ENCODE peak calls at places on chromosome 17, in seven cellular contexts. L is CD8-positive, alpha-beta T cell; W is mammary epithelial cell; E is pancreas; Y is cardiac muscle cell; V is adrenal gland; A is heart left ventricle. H is an unnamed sample. For H3K4me1, the result is how much of the 10 kb centered on the place peaks cover.

GRCh38 chr17:16999931-17000625 is 28.2 kb upstream of the TNFRSF13B start:
- DNase-seq in L (no peak), W (no peak), E (no peak), Y (no peak), V (no peak), A (no peak), H (no peak)

GRCh38 chr17:49566668-49567071 is 9.0 kb upstream of the NXPH3 start:
- DNase-seq in L (no peak), W (peak), E (no peak), Y (no peak), V (no peak), A (no peak), H (peak)

GRCh38 chr17:14474591-14474990 is 173.7 kb downstream of the HS3ST3B1 start:
- DNase-seq in L (no peak), W (no peak), E (no peak), Y (no peak), V (no peak), A (no peak), H (no peak)

GRCh38 chr17:44610871-44611270 is 45.4 kb upstream of the MEIOC start:
- DNase-seq in L (no peak), W (no peak), E (no peak), Y (no peak), V (no peak), A (no peak), H (no peak)

GRCh38 chr17:59845595-59846390 is 47.0 kb downstream of the TUBD1 start:
- DNase-seq in L (no peak), W (peak), E (no peak), Y (no peak), V (peak), A (no peak), H (no peak)

GRCh38 chr17:36942631-36943125 is 5.4 kb downstream of the LHX1 start:
- DNase-seq in L (no peak), W (no peak), E (peak), Y (no peak), V (no peak), A (no peak), H (no peak)

GRCh38 chr17:29155235-29155965 is 24.8 kb downstream of the MYO18A start:
- DNase-seq in L (peak), W (peak), E (no peak), Y (no peak), V (peak), A (peak), H (peak)

GRCh38 chr17:76240461-76241204 is at the start of gene RNF157:
- DNase-seq in L (peak), W (no peak), E (peak), Y (peak), V (peak), A (peak), H (peak)

GRCh38 chr17:13346996-13347762 is 254.6 kb downstream of the HS3ST3A1 start:
- DNase-seq in L (no peak), W (peak), E (no peak), Y (no peak), V (peak), A (peak), H (no peak)

GRCh38 chr17:51636291-51636690 is 375.9 kb downstream of the UTP18 start:
- DNase-seq in L (no peak), W (no peak), E (no peak), Y (no peak), V (no peak), A (no peak), H (no peak)

GRCh38 chr17:69972251-69972650 is 102.8 kb upstream of the KCNJ16 start:
- DNase-seq in L (no peak), W (no peak), E (no peak), Y (no peak), V (no peak), A (no peak), H (no peak)

GRCh38 chr17:65047939-65048338 is 8.6 kb downstream of the GNA13 start:
- DNase-seq in L (no peak), W (no peak), E (no peak), Y (no peak), V (no peak), A (no peak), H (no peak)

GRCh38 chr17:39926588-39927100 is 757 bp downstream of the ORMDL3 start:
- DNase-seq in L (peak), W (peak), E (peak), Y (peak), V (no peak), A (peak), H (peak)

GRCh38 chr17:11287791-11288190 is 46.8 kb downstream of the SHISA6 start:
- DNase-seq in L (no peak), W (no peak), E (no peak), Y (no peak), V (no peak), A (no peak), H (no peak)

GRCh38 chr17:6506679-6507231 is 49.6 kb downstream of the PITPNM3 start:
- DNase-seq in L (no peak), W (peak), E (no peak), Y (no peak), V (peak), A (no peak), H (no peak)

GRCh38 chr17:40363480-40363838 is 1.1 kb downstream of the GJD3 start:
- DNase-seq in L (no peak), W (no peak), E (peak), Y (peak), V (no peak), A (peak), H (peak)

GRCh38 chr17:75652341-75652740 is 14.6 kb downstream of the RECQL5 start:
- DNase-seq in L (no peak), W (no peak), E (peak), Y (no peak), V (no peak), A (no peak), H (no peak)

GRCh38 chr17:16442594-16443389 is 27.4 kb downstream of the TRPV2 start:
- DNase-seq in L (no peak), W (no peak), E (no peak), Y (no peak), V (no peak), A (no peak), H (no peak)

GRCh38 chr17:16477255-16477654 is 14.7 kb downstream of the LRRC75A start:
- DNase-seq in L (no peak), W (peak), E (no peak), Y (no peak), V (peak), A (peak), H (peak)

GRCh38 chr17:21039839-21040575 is 2.8 kb downstream of the USP22 start:
- DNase-seq in L (no peak), W (peak), E (no peak), Y (peak), V (peak), A (no peak), H (no peak)

GRCh38 chr17:80270836-80271235 is 10.2 kb downstream of the RNF213 start:
- DNase-seq in L (no peak), W (no peak), E (no peak), Y (peak), V (no peak), A (no peak), H (no peak)

GRCh38 chr17:82320956-82321927 is 3.8 kb upstream of the CD7 start:
- DNase-seq in L (peak), W (no peak), E (peak), Y (peak), V (no peak), A (no peak), H (no peak)
- H3K4me3 ChIP-seq in L (peak), W (peak), E (no peak), Y (no peak), V (no peak), A (no peak), H (no peak)

DNA sequence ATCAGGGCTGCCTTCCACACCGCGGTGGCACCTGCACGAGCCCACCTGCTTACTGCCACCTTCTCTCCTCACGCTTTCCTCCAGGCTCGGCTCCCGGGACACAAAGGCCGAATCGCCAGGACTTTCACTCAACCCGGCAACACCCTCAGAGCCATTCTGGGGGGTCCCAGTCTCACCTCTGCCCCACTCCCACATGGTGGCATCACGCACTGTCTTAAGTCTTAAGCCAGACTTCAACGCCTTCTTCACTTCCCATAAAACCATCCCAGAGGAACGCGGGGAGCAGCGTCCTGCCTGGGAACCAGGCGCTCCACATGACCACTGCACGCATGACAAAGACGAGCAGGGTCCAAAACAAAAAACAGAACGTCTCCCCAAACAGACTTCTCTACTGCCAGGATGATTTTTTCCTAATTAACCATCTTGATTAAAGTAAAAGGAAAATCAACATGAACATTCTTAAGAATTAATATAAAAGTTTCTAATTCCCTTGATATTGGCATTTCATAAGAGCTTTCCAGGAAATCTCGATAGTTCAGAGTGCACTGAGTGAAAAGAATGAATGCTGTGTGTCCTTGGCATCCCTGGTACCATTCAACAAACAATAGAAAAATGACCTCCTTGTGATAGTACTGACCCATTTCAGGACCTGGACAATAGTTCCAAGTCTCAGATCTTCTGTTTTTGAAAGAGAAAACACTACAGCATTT is 2.6 kb downstream of the CANT1 start:
- DNase-seq in L (no peak), W (no peak), E (no peak), Y (no peak), V (no peak), A (no peak), H (no peak)
- H3K27ac ChIP-seq in L (no peak), W (no peak), E (no peak), Y (no peak), V (no peak), A (no peak), H (no peak)

DNA sequence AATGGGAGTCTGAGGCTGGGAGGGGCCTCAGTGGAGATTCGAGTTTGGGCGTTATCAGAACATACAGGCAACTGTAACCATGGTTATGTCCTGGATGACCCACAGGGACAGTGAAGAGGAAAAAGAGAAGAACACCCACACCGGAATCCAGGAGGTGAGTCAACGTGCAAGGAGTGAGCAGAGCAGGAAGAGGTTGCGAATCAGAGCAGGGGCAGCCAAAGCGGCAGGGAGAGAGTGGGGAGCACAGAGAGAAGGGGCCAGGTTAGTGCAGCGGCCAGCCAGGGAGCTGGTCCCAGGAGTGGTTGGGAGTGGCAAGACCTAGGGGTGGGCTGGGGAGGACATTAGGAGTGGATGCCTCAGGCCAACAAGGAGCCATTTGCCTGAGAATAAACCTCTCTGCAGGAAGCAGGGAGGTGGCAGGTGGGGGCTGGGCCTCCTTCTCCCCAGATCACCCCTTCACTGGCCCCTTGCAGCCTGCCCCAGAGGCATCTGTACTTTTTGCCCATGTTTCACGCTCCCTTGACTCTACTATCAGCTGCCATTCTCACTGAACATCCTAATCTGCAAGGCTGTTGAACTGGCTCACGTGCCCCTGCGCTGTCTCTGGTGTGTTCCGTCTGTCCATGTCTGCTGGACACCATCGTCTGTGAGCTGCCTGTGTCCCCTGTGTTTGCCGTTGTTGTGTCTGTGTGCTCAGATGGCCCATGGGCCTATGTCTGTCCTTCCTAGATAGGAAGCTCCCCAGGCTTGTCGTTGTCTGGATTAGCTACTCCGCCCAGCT is 5.1 kb downstream of the KRT13 start:
- DNase-seq in L (no peak), W (peak), E (no peak), Y (no peak), V (no peak), A (no peak), H (no peak)
- H3K4me1 ChIP-seq in L (under half), W (under half), E (under half), Y (under half), V (under half), A (under half), H (under half)

GRCh38 chr17:64020068-64020766 is at the start of gene ICAM2:
- DNase-seq in L (peak), W (no peak), E (no peak), Y (no peak), V (peak), A (peak), H (peak)
- H3K4me3 ChIP-seq in L (peak), W (no peak), E (peak), Y (no peak), V (peak), A (peak), H (peak)